ENCODE peak calls at places on chromosomes 11 and 22, in nine cellular contexts. I is GM12865; V is GM23338; R is A549; F is NCI-H460; D is mesenchymal stem cell; G is A172; S is right atrium auricular region; C is activated T-cell treated with anti-CD3 and anti-CD28 coated beads, Interleukin-2, amount 50 U/mL, for 48 hours. L is an unnamed sample.

GRCh38 chr22:47195676-47196492 is 433.4 kb downstream of the TBC1D22A start:
- DNase-seq in I (no peak), V (no peak), R (no peak), F (no peak), D (no peak), G (no peak), S (peak), C (peak), L (no peak)

GRCh38 chr11:92628401-92629292 is 340.8 kb upstream of the MTNR1B start:
- DNase-seq in I (no peak), V (no peak), R (no peak), F (no peak), D (no peak), G (no peak), S (no peak), C (no peak), L (no peak)

GRCh38 chr11:8642226-8642625 is 40.2 kb downstream of the TRIM66 start:
- DNase-seq in I (no peak), V (no peak), R (no peak), F (no peak), D (no peak), G (no peak), S (no peak), C (no peak), L (no peak)

GRCh38 chr11:20342347-20343279 is 20.9 kb upstream of the HTATIP2 start:
- DNase-seq in I (no peak), V (peak), R (no peak), F (no peak), D (no peak), G (no peak), S (no peak), C (no peak), L (peak)

GRCh38 chr11:113308601-113309000 is 5.8 kb upstream of the TTC12 start:
- DNase-seq in I (no peak), V (no peak), R (no peak), F (no peak), D (no peak), G (no peak), S (no peak), C (no peak), L (no peak)

GRCh38 chr22:38126928-38127668 is 16.6 kb upstream of the BAIAP2L2 start:
- DNase-seq in I (no peak), V (no peak), R (no peak), F (no peak), D (no peak), G (no peak), S (no peak), C (no peak), L (no peak)

GRCh38 chr22:24427500-24428164 is at the start of gene ADORA2A:
- DNase-seq in I (peak), V (peak), R (no peak), F (no peak), D (no peak), G (no peak), S (no peak), C (peak), L (no peak)

GRCh38 chr11:69509846-69510390 is 28.5 kb downstream of the LINC01488 start:
- DNase-seq in I (no peak), V (no peak), R (no peak), F (no peak), D (no peak), G (no peak), S (no peak), C (no peak), L (no peak)

GRCh38 chr11:69280451-69280850 is 13.5 kb upstream of the MYEOV start:
- DNase-seq in I (no peak), V (no peak), R (no peak), F (peak), D (no peak), G (peak), S (no peak), C (no peak), L (no peak)

GRCh38 chr11:2377511-2378443 is 667 bp downstream of the CD81 start:
- DNase-seq in I (peak), V (peak), R (peak), F (no peak), D (peak), G (peak), S (no peak), C (peak), L (no peak)

GRCh38 chr11:96055706-96056387 is 131.9 kb upstream of the MTMR2 start:
- DNase-seq in I (no peak), V (no peak), R (no peak), F (peak), D (peak), G (peak), S (no peak), C (no peak), L (peak)

GRCh38 chr11:1161410-1162152 is 3.8 kb downstream of the MUC5AC start:
- DNase-seq in I (no peak), V (no peak), R (no peak), F (no peak), D (no peak), G (no peak), S (no peak), C (no peak), L (no peak)

GRCh38 chr22:31906086-31906485 is 38.2 kb upstream of the YWHAH start:
- DNase-seq in I (no peak), V (no peak), R (no peak), F (no peak), D (no peak), G (no peak), S (no peak), C (no peak), L (no peak)